ENCODE peak calls at places on chromosomes 6 and 20, in four cellular contexts. One of them, this sample, is unnamed.

GRCh38 chr6:137102851-137103492 is 58.2 kb upstream of the IL20RA start:
- DNase-seq in hepatocyte: no peak
- DNase-seq in PC-3: no peak
- DNase-seq in BE2C: no peak
- DNase-seq in this sample: no peak

GRCh38 chr6:165184192-165184979 is 125.0 kb downstream of the C6orf118 start:
- DNase-seq in hepatocyte: peak; percentile 6
- DNase-seq in PC-3: no peak
- DNase-seq in BE2C: no peak
- DNase-seq in this sample: no peak

GRCh38 chr20:48826883-48827771 is 672 bp downstream of the PREX1 start:
- DNase-seq in hepatocyte: no peak
- DNase-seq in PC-3: peak; percentile 24
- DNase-seq in BE2C: peak; percentile 46
- DNase-seq in this sample: no peak

GRCh38 chr6:129029778-129030177 is 146.8 kb downstream of the LAMA2 start:
- DNase-seq in hepatocyte: no peak
- DNase-seq in PC-3: no peak
- DNase-seq in BE2C: no peak
- DNase-seq in this sample: no peak

GRCh38 chr6:25788305-25788922 is 33.9 kb downstream of the SLC17A4 start:
- DNase-seq in hepatocyte: peak; percentile 60
- DNase-seq in PC-3: peak; percentile 77
- DNase-seq in BE2C: peak; percentile 76
- DNase-seq in this sample: peak; percentile 47

GRCh38 chr6:138987299-138987642 is 782 bp downstream of the REPS1 start:
- DNase-seq in hepatocyte: no peak
- DNase-seq in PC-3: no peak
- DNase-seq in BE2C: peak; percentile 28
- DNase-seq in this sample: no peak

GRCh38 chr20:462199-462991 is at the start of gene TBC1D20:
- DNase-seq in hepatocyte: peak; percentile 95
- DNase-seq in PC-3: peak; percentile 95
- DNase-seq in BE2C: peak; percentile 81
- DNase-seq in this sample: peak; percentile 79

GRCh38 chr6:109864050-109864449 is 114.1 kb upstream of the GPR6 start:
- DNase-seq in hepatocyte: no peak
- DNase-seq in PC-3: no peak
- DNase-seq in BE2C: no peak
- DNase-seq in this sample: no peak

GRCh38 chr6:12895721-12896120 is 179.2 kb downstream of the PHACTR1 start:
- DNase-seq in hepatocyte: no peak
- DNase-seq in PC-3: no peak
- DNase-seq in BE2C: no peak
- DNase-seq in this sample: no peak

GRCh38 chr6:32146287-32146686 is 5.5 kb downstream of the PRRT1 start:
- DNase-seq in hepatocyte: peak; percentile 11
- DNase-seq in PC-3: no peak
- DNase-seq in BE2C: no peak
- DNase-seq in this sample: no peak

GRCh38 chr20:25084616-25085187 is 2.8 kb upstream of the VSX1 start:
- DNase-seq in hepatocyte: no peak
- DNase-seq in PC-3: no peak
- DNase-seq in BE2C: no peak
- DNase-seq in this sample: peak; percentile 26

GRCh38 chr20:25083773-25084615 is 2.1 kb upstream of the VSX1 start:
- DNase-seq in hepatocyte: peak; percentile 51
- DNase-seq in PC-3: no peak
- DNase-seq in BE2C: no peak
- DNase-seq in this sample: no peak

GRCh38 chr20:25081730-25082497 is at the start of gene VSX1:
- DNase-seq in hepatocyte: no peak
- DNase-seq in PC-3: no peak
- DNase-seq in BE2C: no peak
- DNase-seq in this sample: no peak

GRCh38 chr20:25082498-25082873 is 545 bp upstream of the VSX1 start:
- DNase-seq in hepatocyte: no peak
- DNase-seq in PC-3: no peak
- DNase-seq in BE2C: no peak
- DNase-seq in this sample: no peak

DNA sequence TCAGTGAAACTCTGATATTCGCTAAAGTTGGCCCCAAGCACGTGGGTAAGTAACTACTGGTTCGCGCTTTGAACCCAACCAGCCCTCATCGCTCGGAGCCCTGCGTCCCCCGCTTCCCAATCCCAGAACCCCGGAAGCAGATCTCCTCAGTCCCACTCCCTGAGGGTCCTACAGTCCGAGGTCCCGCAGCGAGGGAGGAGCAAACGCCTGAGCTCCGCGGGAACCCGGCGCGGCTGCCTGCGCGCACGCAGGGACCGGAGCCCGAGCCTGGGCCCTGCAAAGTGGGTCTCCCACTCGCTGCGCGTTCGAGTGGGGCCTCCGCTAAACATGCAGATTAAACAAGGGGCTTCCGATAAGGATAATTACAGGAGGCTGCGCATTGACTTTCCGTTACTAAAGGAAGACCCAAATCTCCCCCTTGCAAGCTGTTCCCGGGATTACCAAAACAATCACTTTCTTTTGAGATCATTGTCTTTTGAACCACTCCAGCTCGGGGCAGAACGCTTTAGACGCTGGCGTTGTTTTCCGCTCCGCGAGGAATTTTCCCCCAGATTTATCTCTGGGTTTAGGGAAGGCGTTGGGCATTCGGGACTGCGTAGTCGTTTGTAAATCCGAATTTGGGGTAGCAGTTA is 1.3 kb upstream of the VSX1 start:
- DNase-seq in hepatocyte: no peak
- DNase-seq in PC-3: no peak
- DNase-seq in BE2C: no peak
- DNase-seq in this sample: no peak
- H3K4me1 ChIP-seq in hepatocyte: no peaks in the 10 kb centered on the region
- H3K4me1 ChIP-seq in PC-3: no peaks in the 10 kb centered on the region
- H3K4me1 ChIP-seq in BE2C: no peaks in the 10 kb centered on the region
- H3K4me1 ChIP-seq in this sample: peaks cover 5% of the 10 kb centered on the region

GRCh38 chr6:11201015-11201414 is 31.5 kb downstream of the NEDD9 start:
- DNase-seq in hepatocyte: no peak
- DNase-seq in PC-3: no peak
- DNase-seq in BE2C: no peak
- DNase-seq in this sample: no peak

GRCh38 chr6:11198663-11199603 is 33.5 kb downstream of the NEDD9 start:
- DNase-seq in hepatocyte: no peak
- DNase-seq in PC-3: no peak
- DNase-seq in BE2C: no peak
- DNase-seq in this sample: no peak

GRCh38 chr6:11202513-11203305 is 29.8 kb downstream of the NEDD9 start:
- DNase-seq in hepatocyte: no peak
- DNase-seq in PC-3: no peak
- DNase-seq in BE2C: no peak
- DNase-seq in this sample: no peak

GRCh38 chr6:11201772-11202512 is 30.5 kb downstream of the NEDD9 start:
- DNase-seq in hepatocyte: no peak
- DNase-seq in PC-3: no peak
- DNase-seq in BE2C: no peak
- DNase-seq in this sample: no peak

GRCh38 chr6:11200356-11200755 is 32.1 kb downstream of the NEDD9 start:
- DNase-seq in hepatocyte: no peak
- DNase-seq in PC-3: no peak
- DNase-seq in BE2C: no peak
- DNase-seq in this sample: no peak
- H3K4me1 ChIP-seq in hepatocyte: peaks cover 39% of the 10 kb centered on the region
- H3K4me1 ChIP-seq in PC-3: peaks cover 8% of the 10 kb centered on the region
- H3K4me1 ChIP-seq in BE2C: no peaks in the 10 kb centered on the region
- H3K4me1 ChIP-seq in this sample: peaks cover 21% of the 10 kb centered on the region

GRCh38 chr6:125943528-125944433 is 12.8 kb upstream of the HINT3 start:
- DNase-seq in hepatocyte: no peak
- DNase-seq in PC-3: no peak
- DNase-seq in BE2C: no peak
- DNase-seq in this sample: no peak
- H3K4me1 ChIP-seq in hepatocyte: peaks cover 52% of the 10 kb centered on the region
- H3K4me1 ChIP-seq in PC-3: peaks cover 69% of the 10 kb centered on the region
- H3K4me1 ChIP-seq in BE2C: peaks cover 11% of the 10 kb centered on the region
- H3K4me1 ChIP-seq in this sample: peaks cover 10% of the 10 kb centered on the region

DNA sequence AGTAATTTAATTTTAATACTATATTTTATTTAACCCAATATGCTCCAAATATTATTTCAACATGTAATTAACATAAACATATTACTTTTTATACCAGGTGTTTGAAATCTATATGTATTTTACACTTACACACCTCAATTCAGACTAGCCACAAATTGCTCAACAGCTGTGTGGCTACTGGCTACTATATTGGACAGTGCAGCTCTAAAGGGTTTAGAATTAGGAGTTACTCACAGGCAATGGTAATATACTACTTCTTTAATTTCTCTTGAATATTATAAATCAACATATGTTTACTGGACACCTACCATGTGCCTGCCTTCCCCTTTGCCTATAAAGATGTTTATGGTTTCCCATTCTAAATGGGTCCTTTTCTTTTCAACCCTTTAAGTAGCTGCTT is 2.3 kb downstream of the MTRF1L start:
- DNase-seq in hepatocyte: no peak
- DNase-seq in PC-3: no peak
- DNase-seq in BE2C: no peak
- DNase-seq in this sample: no peak
- H3K4me1 ChIP-seq in hepatocyte: peaks cover 18% of the 10 kb centered on the region
- H3K4me1 ChIP-seq in PC-3: peaks cover 17% of the 10 kb centered on the region
- H3K4me1 ChIP-seq in BE2C: no peaks in the 10 kb centered on the region
- H3K4me1 ChIP-seq in this sample: peaks cover 14% of the 10 kb centered on the region

GRCh38 chr6:159464827-159465226 is 228.2 kb downstream of the SOD2 start:
- DNase-seq in hepatocyte: no peak
- DNase-seq in PC-3: no peak
- DNase-seq in BE2C: no peak
- DNase-seq in this sample: no peak
- H3K4me1 ChIP-seq in hepatocyte: peaks cover 17% of the 10 kb centered on the region
- H3K4me1 ChIP-seq in PC-3: no peaks in the 10 kb centered on the region
- H3K4me1 ChIP-seq in BE2C: no peaks in the 10 kb centered on the region
- H3K4me1 ChIP-seq in this sample: no peaks in the 10 kb centered on the region

GRCh38 chr6:114083251-114083650 is 112.3 kb upstream of the HDAC2 start:
- DNase-seq in hepatocyte: no peak
- DNase-seq in PC-3: no peak
- DNase-seq in BE2C: no peak
- DNase-seq in this sample: no peak
- H3K4me1 ChIP-seq in hepatocyte: no peaks in the 10 kb centered on the region
- H3K4me1 ChIP-seq in PC-3: no peaks in the 10 kb centered on the region
- H3K4me1 ChIP-seq in BE2C: no peaks in the 10 kb centered on the region
- H3K4me1 ChIP-seq in this sample: no peaks in the 10 kb centered on the region

GRCh38 chr6:56539503-56540105 is 103.1 kb downstream of the DST start:
- DNase-seq in hepatocyte: no peak
- DNase-seq in PC-3: peak; percentile 42
- DNase-seq in BE2C: no peak
- DNase-seq in this sample: no peak

GRCh38 chr6:56535626-56536025 is 107.1 kb downstream of the DST start:
- DNase-seq in hepatocyte: no peak
- DNase-seq in PC-3: no peak
- DNase-seq in BE2C: no peak
- DNase-seq in this sample: no peak

GRCh38 chr6:56536536-56536935 is 106.2 kb downstream of the DST start:
- DNase-seq in hepatocyte: no peak
- DNase-seq in PC-3: peak; percentile 29
- DNase-seq in BE2C: no peak
- DNase-seq in this sample: no peak

GRCh38 chr6:56538851-56539250 is 103.8 kb downstream of the DST start:
- DNase-seq in hepatocyte: no peak
- DNase-seq in PC-3: no peak
- DNase-seq in BE2C: no peak
- DNase-seq in this sample: no peak

DNA sequence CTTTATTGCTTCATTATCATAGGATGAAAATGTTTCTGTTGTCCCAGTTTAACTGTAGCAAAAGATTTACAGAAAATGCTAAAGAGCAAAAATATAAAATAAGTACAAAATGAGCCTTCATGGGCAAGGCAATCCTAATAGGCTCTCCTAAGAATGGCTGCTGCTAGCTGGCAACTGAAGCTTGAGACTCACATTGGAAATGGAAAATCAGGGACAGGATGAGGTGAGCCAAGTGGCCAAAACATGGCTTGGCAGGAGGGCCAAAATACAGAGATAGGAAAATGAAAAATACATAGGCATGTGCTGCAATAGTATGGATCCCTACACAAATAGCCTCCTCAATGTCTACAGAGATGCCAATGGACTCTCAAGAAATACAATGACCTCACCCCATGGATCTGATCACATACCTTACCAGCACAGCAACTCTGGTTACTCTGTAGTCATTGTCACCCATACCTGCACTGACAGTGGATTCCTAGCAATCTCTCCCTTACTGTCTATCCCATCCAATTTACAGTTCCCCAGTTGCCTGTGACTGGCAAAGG is 105.4 kb downstream of the DST start:
- DNase-seq in hepatocyte: no peak
- DNase-seq in PC-3: no peak
- DNase-seq in BE2C: no peak
- DNase-seq in this sample: no peak
- H3K4me1 ChIP-seq in hepatocyte: peaks cover 26% of the 10 kb centered on the region
- H3K4me1 ChIP-seq in PC-3: peaks cover 71% of the 10 kb centered on the region
- H3K4me1 ChIP-seq in BE2C: peaks cover 7% of the 10 kb centered on the region
- H3K4me1 ChIP-seq in this sample: peaks cover 27% of the 10 kb centered on the region